ENCODE peak calls at places on chromosomes 7 and 10, in four cellular contexts. One of them, this sample, is unnamed.

GRCh38 chr10:73931767-73932624 is 21.1 kb downstream of the PLAU start:
- DNase-seq in effector memory CD4-positive, alpha-beta T cell: peak; percentile 33
- DNase-seq in adrenal gland: no peak
- DNase-seq in GM20000: peak; percentile 70
- DNase-seq in this sample: no peak

GRCh38 chr10:119360181-119360921 is 153.0 kb downstream of the GRK5 start:
- DNase-seq in effector memory CD4-positive, alpha-beta T cell: no peak
- DNase-seq in adrenal gland: no peak
- DNase-seq in GM20000: no peak
- DNase-seq in this sample: no peak

GRCh38 chr10:1413823-1414222 is 323.5 kb downstream of the ADARB2 start:
- DNase-seq in effector memory CD4-positive, alpha-beta T cell: no peak
- DNase-seq in adrenal gland: no peak
- DNase-seq in GM20000: no peak
- DNase-seq in this sample: no peak

GRCh38 chr10:132418520-132419416 is 21.8 kb downstream of the PWWP2B start:
- DNase-seq in effector memory CD4-positive, alpha-beta T cell: no peak
- DNase-seq in adrenal gland: peak; percentile 82
- DNase-seq in GM20000: peak; percentile 44
- DNase-seq in this sample: no peak

GRCh38 chr10:51860257-51860656 is 160.9 kb upstream of the CSTF2T start:
- DNase-seq in effector memory CD4-positive, alpha-beta T cell: no peak
- DNase-seq in adrenal gland: peak; percentile 25
- DNase-seq in GM20000: no peak
- DNase-seq in this sample: peak; percentile 28

GRCh38 chr10:34981834-34982233 is 108.3 kb downstream of the CUL2 start:
- DNase-seq in effector memory CD4-positive, alpha-beta T cell: no peak
- DNase-seq in adrenal gland: no peak
- DNase-seq in GM20000: no peak
- DNase-seq in this sample: no peak

GRCh38 chr7:43647772-43648643 is 65.1 kb downstream of the STK17A start:
- DNase-seq in effector memory CD4-positive, alpha-beta T cell: no peak
- DNase-seq in adrenal gland: peak; percentile 68
- DNase-seq in GM20000: peak; percentile 31
- DNase-seq in this sample: peak; percentile 62

GRCh38 chr7:103387267-103387666 is 39.8 kb downstream of the PSMC2 start:
- DNase-seq in effector memory CD4-positive, alpha-beta T cell: no peak
- DNase-seq in adrenal gland: no peak
- DNase-seq in GM20000: no peak
- DNase-seq in this sample: no peak

GRCh38 chr10:72328829-72329204 is 25.9 kb downstream of the DNAJB12 start:
- DNase-seq in effector memory CD4-positive, alpha-beta T cell: no peak
- DNase-seq in adrenal gland: peak; percentile 38
- DNase-seq in GM20000: no peak
- DNase-seq in this sample: no peak

GRCh38 chr10:114336823-114337509 is 67.3 kb downstream of the AFAP1L2 start:
- DNase-seq in effector memory CD4-positive, alpha-beta T cell: no peak
- DNase-seq in adrenal gland: no peak
- DNase-seq in GM20000: no peak
- DNase-seq in this sample: no peak

GRCh38 chr7:50092579-50093411 is at the start of gene ZPBP:
- DNase-seq in effector memory CD4-positive, alpha-beta T cell: peak; percentile 50
- DNase-seq in adrenal gland: peak; percentile 31
- DNase-seq in GM20000: peak; percentile 75
- DNase-seq in this sample: peak; percentile 22

GRCh38 chr10:86321568-86321967 is 45.0 kb downstream of the GRID1 start:
- DNase-seq in effector memory CD4-positive, alpha-beta T cell: no peak
- DNase-seq in adrenal gland: no peak
- DNase-seq in GM20000: no peak
- DNase-seq in this sample: no peak

GRCh38 chr7:101244385-101245146 is at the start of gene FIS1:
- DNase-seq in effector memory CD4-positive, alpha-beta T cell: peak; percentile 88
- DNase-seq in adrenal gland: peak; percentile 90
- DNase-seq in GM20000: peak; percentile 90
- DNase-seq in this sample: peak; percentile 97

GRCh38 chr10:44293306-44293778 is 91.6 kb downstream of the CXCL12 start:
- DNase-seq in effector memory CD4-positive, alpha-beta T cell: no peak
- DNase-seq in adrenal gland: no peak
- DNase-seq in GM20000: no peak
- DNase-seq in this sample: no peak

GRCh38 chr10:87845624-87846377 is 17.5 kb downstream of the KLLN start:
- DNase-seq in effector memory CD4-positive, alpha-beta T cell: no peak
- DNase-seq in adrenal gland: no peak
- DNase-seq in GM20000: no peak
- DNase-seq in this sample: no peak

GRCh38 chr7:41117431-41117830 is 585.5 kb downstream of the INHBA start:
- DNase-seq in effector memory CD4-positive, alpha-beta T cell: no peak
- DNase-seq in adrenal gland: no peak
- DNase-seq in GM20000: no peak
- DNase-seq in this sample: no peak

GRCh38 chr10:5094265-5095205 is at the start of gene AKR1C3:
- DNase-seq in effector memory CD4-positive, alpha-beta T cell: no peak
- DNase-seq in adrenal gland: no peak
- DNase-seq in GM20000: no peak
- DNase-seq in this sample: no peak

GRCh38 chr7:43906327-43907010 is at the start of gene URGCP:
- DNase-seq in effector memory CD4-positive, alpha-beta T cell: peak; percentile 34
- DNase-seq in adrenal gland: peak; percentile 60
- DNase-seq in GM20000: peak; percentile 94
- DNase-seq in this sample: peak; percentile 59

GRCh38 chr10:4279649-4280048 is 494.6 kb upstream of the KLF6 start:
- DNase-seq in effector memory CD4-positive, alpha-beta T cell: no peak
- DNase-seq in adrenal gland: no peak
- DNase-seq in GM20000: no peak
- DNase-seq in this sample: no peak

GRCh38 chr7:75866129-75866496 is 12.7 kb upstream of the RHBDD2 start:
- DNase-seq in effector memory CD4-positive, alpha-beta T cell: no peak
- DNase-seq in adrenal gland: no peak
- DNase-seq in GM20000: no peak
- DNase-seq in this sample: no peak

GRCh38 chr7:41108821-41109220 is 594.1 kb downstream of the INHBA start:
- DNase-seq in effector memory CD4-positive, alpha-beta T cell: no peak
- DNase-seq in adrenal gland: no peak
- DNase-seq in GM20000: no peak
- DNase-seq in this sample: no peak

GRCh38 chr7:24337180-24337579 is 53.2 kb downstream of the NPY start:
- DNase-seq in effector memory CD4-positive, alpha-beta T cell: no peak
- DNase-seq in adrenal gland: no peak
- DNase-seq in GM20000: no peak
- DNase-seq in this sample: no peak